ENCODE peak calls at places on chromosomes 12 and 14, in ten cellular contexts. K is AG09309; D is lower leg skin; F is NCI-H2081; E is smooth muscle cell of the brain vasculature; B is HEK293T; P is effector CD4-positive, alpha-beta T cell; L is stimulated activated CD8-positive, alpha-beta memory T cell treated with anti-CD3 and anti-CD28 coated beads, Interleukin-7, amount 100 ng/mL, for 1 hour; I is GM20000; S is lower lobe of right lung. T is an unnamed sample.

GRCh38 chr14:66509874-66510273 is 1.9 kb downstream of the GPHN start:
- DNase-seq in K (no peak), D (no peak), F (no peak), E (no peak), B (no peak), P (no peak), L (no peak), I (peak; percentile 10), S (no peak), T (no peak)

GRCh38 chr14:51507556-51508511 is 143.9 kb upstream of the FRMD6 start:
- DNase-seq in K (peak; percentile 46), D (peak; percentile 43), F (peak; percentile 84), E (no peak), B (peak; percentile 29), P (no peak), L (no peak), I (no peak), S (no peak), T (no peak)

GRCh38 chr12:94770777-94771176 is 120.4 kb upstream of the TMCC3 start:
- DNase-seq in K (no peak), D (no peak), F (no peak), E (no peak), B (no peak), P (no peak), L (no peak), I (no peak), S (no peak), T (no peak)

GRCh38 chr14:76138758-76139723 is 12.7 kb upstream of the GPATCH2L start:
- DNase-seq in K (no peak), D (no peak), F (no peak), E (no peak), B (no peak), P (no peak), L (no peak), I (no peak), S (no peak), T (no peak)

GRCh38 chr12:105561981-105562726 is 231.7 kb downstream of the C12orf75 start:
- DNase-seq in K (peak; percentile 46), D (peak; percentile 16), F (peak; percentile 83), E (peak; percentile 23), B (peak; percentile 61), P (no peak), L (no peak), I (no peak), S (no peak), T (no peak)

GRCh38 chr12:115597157-115597712 is 680.3 kb downstream of the MED13L start:
- DNase-seq in K (peak; percentile 31), D (no peak), F (no peak), E (no peak), B (no peak), P (no peak), L (no peak), I (no peak), S (no peak), T (no peak)

GRCh38 chr14:65462411-65462810 is 49.9 kb downstream of the FUT8 start:
- DNase-seq in K (peak; percentile 14), D (no peak), F (no peak), E (no peak), B (no peak), P (no peak), L (no peak), I (peak; percentile 53), S (no peak), T (no peak)

GRCh38 chr12:92973614-92974013 is 44.5 kb upstream of the EEA1 start:
- DNase-seq in K (peak; percentile 78), D (no peak), F (no peak), E (no peak), B (no peak), P (no peak), L (no peak), I (peak; percentile 22), S (no peak), T (no peak)

GRCh38 chr12:108060910-108061309 is 68.2 kb upstream of the WSCD2 start:
- DNase-seq in K (no peak), D (no peak), F (no peak), E (no peak), B (no peak), P (no peak), L (no peak), I (no peak), S (no peak), T (no peak)

GRCh38 chr12:57817261-57817989 is 1.1 kb downstream of the AVIL start:
- DNase-seq in K (no peak), D (no peak), F (no peak), E (no peak), B (no peak), P (no peak), L (no peak), I (no peak), S (no peak), T (no peak)

T was measured in OCI-LY7.